ENCODE peak calls at places on chromosomes 1 and 21, in eight cellular contexts. Q, N, J, P, W, V, T and D are unnamed samples.

GRCh38 chr1:87820667-87821066 is 492.0 kb downstream of the LMO4 start:
- DNase-seq in J (no peak), N (no peak), V (no peak), T (no peak), Q (no peak), P (no peak), W (no peak), D (no peak)

GRCh38 chr1:161008857-161009554 is 11.9 kb downstream of the F11R start:
- DNase-seq in Q (peak), T (no peak), N (no peak), J (no peak), W (no peak), P (no peak), V (no peak), D (peak)

GRCh38 chr21:34630536-34631143 is 15.7 kb upstream of the RCAN1 start:
- DNase-seq in Q (peak), P (no peak), T (peak), V (no peak), N (no peak), J (no peak), W (peak), D (peak)

GRCh38 chr21:17454315-17455027 is 58.4 kb upstream of the CXADR start:
- DNase-seq in T (peak), J (no peak), N (peak), V (peak), W (peak), Q (peak), P (peak), D (peak)

GRCh38 chr1:61742620-61743431 is 546 bp downstream of the PATJ start:
- DNase-seq in Q (peak), J (no peak), N (no peak), P (peak), T (no peak), W (no peak), V (peak), D (peak)

GRCh38 chr1:70504821-70505193 is 93.7 kb downstream of the CTH start:
- DNase-seq in Q (peak), P (no peak), V (no peak), N (no peak), W (peak), T (peak), J (no peak), D (peak)

GRCh38 chr1:220529530-220529920 is 1.6 kb downstream of the MARK1 start:
- DNase-seq in N (no peak), J (no peak), V (no peak), T (no peak), P (no peak), Q (no peak), W (no peak), D (no peak)

GRCh38 chr1:175885247-175885646 is 141.9 kb upstream of the TNR start:
- DNase-seq in J (no peak), T (no peak), V (no peak), N (peak), Q (peak), P (no peak), W (no peak), D (peak)

GRCh38 chr1:86866665-86867064 is 47.3 kb downstream of the SELENOF start:
- DNase-seq in Q (peak), P (no peak), T (no peak), W (no peak), V (no peak), N (peak), J (no peak), D (peak)

GRCh38 chr21:42120056-42120903 is 49.2 kb downstream of the UMODL1 start:
- DNase-seq in W (no peak), J (no peak), T (peak), Q (no peak), N (no peak), V (no peak), P (no peak), D (no peak)

GRCh38 chr1:56803561-56804156 is 15.5 kb downstream of the FYB2 start:
- DNase-seq in Q (no peak), N (no peak), W (peak), J (no peak), P (no peak), T (peak), V (no peak), D (peak)

GRCh38 chr1:6497215-6497866 is 5.9 kb upstream of the PLEKHG5 start:
- DNase-seq in J (no peak), T (peak), W (no peak), V (peak), Q (peak), N (no peak), P (peak), D (no peak)

GRCh38 chr21:45642122-45642813 is 1.3 kb upstream of the PCBP3 start:
- DNase-seq in J (no peak), Q (no peak), W (no peak), T (no peak), N (no peak), P (no peak), V (no peak), D (no peak)

GRCh38 chr21:45641480-45642035 is 2.0 kb upstream of the PCBP3 start:
- DNase-seq in W (no peak), V (no peak), T (no peak), J (no peak), Q (no peak), N (no peak), P (no peak), D (no peak)

GRCh38 chr21:45640001-45640887 is 3.3 kb upstream of the PCBP3 start:
- DNase-seq in T (no peak), V (no peak), P (no peak), Q (no peak), N (no peak), J (no peak), W (no peak), D (peak)

GRCh38 chr21:45639206-45640000 is 4.1 kb upstream of the PCBP3 start:
- DNase-seq in N (no peak), W (no peak), T (no peak), Q (no peak), P (no peak), V (no peak), J (no peak), D (no peak)

DNA sequence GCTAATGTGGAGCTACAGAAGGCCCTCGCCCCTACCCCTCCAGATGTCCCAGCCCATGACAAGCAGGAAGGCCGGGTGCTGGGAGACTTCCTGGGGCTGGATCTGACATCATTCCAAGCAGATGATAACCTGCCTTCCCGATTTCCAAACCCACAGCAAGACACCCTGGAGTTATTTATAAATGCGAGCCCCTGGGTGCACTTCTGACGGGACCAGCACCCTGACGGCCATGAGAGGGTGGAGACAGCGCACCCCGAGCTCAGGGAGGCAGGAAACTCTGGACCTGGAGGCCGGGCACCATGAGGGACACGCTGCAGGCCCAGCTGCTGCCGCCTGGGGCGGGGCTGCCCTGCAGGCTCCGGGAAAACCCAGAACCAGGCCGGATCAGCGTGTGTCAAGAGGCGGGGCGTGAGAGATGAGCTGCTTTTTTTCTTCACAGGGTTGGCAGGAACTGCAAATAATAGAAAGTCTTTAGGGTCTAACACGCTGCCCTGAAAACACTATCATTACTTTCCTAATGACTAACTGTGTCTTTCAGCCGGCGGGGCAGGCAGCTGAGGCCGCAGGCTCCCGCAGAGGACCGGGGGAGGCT is 2.5 kb upstream of the PCBP3 start:
- DNase-seq in W (no peak), N (no peak), V (no peak), T (peak), Q (peak), P (no peak), J (no peak), D (peak)
- TF ChIP-seq CTCF in W (peak), N (peak), V (no peak), T (peak), Q (peak), P (no peak), J (no peak), D (peak)

GRCh38 chr1:26126321-26127084 is 14.9 kb downstream of the PDIK1L start:
- DNase-seq in V (no peak), J (no peak), N (no peak), P (no peak), W (no peak), T (peak), Q (peak), D (peak)

GRCh38 chr1:26127235-26128163 is 15.9 kb downstream of the PDIK1L start:
- DNase-seq in V (no peak), Q (no peak), J (no peak), N (no peak), W (no peak), P (no peak), T (no peak), D (no peak)

GRCh38 chr1:26125382-26125781 is 13.8 kb downstream of the PDIK1L start:
- DNase-seq in J (no peak), T (no peak), V (no peak), Q (no peak), N (no peak), W (no peak), P (no peak), D (no peak)

GRCh38 chr1:26124433-26125318 is 13.1 kb downstream of the PDIK1L start:
- DNase-seq in J (no peak), P (no peak), N (no peak), T (no peak), V (no peak), W (no peak), Q (no peak), D (no peak)

GRCh38 chr1:26125946-26126320 is 14.3 kb downstream of the PDIK1L start:
- DNase-seq in P (no peak), N (no peak), V (no peak), W (no peak), Q (no peak), J (no peak), T (no peak), D (no peak)
- H3K4me3 ChIP-seq in P (no peak), N (no peak), V (no peak), W (no peak), Q (no peak), J (no peak), T (no peak), D (no peak)

GRCh38 chr1:14925336-14926136 is 228.0 kb upstream of the TMEM51 start:
- DNase-seq in P (no peak), T (no peak), Q (peak), W (no peak), V (no peak), J (no peak), N (no peak), D (no peak)
- TF ChIP-seq CTCF in P (no peak), T (no peak), Q (no peak), W (no peak), V (no peak), J (no peak), N (no peak), D (peak)

GRCh38 chr1:239811211-239811902 is 280.3 kb upstream of the FMN2 start:
- DNase-seq in Q (no peak), N (no peak), J (no peak), P (no peak), T (no peak), W (no peak), V (no peak), D (no peak)
- H3K4me3 ChIP-seq in Q (no peak), N (no peak), J (no peak), P (no peak), T (no peak), W (no peak), V (no peak), D (no peak)

DNA sequence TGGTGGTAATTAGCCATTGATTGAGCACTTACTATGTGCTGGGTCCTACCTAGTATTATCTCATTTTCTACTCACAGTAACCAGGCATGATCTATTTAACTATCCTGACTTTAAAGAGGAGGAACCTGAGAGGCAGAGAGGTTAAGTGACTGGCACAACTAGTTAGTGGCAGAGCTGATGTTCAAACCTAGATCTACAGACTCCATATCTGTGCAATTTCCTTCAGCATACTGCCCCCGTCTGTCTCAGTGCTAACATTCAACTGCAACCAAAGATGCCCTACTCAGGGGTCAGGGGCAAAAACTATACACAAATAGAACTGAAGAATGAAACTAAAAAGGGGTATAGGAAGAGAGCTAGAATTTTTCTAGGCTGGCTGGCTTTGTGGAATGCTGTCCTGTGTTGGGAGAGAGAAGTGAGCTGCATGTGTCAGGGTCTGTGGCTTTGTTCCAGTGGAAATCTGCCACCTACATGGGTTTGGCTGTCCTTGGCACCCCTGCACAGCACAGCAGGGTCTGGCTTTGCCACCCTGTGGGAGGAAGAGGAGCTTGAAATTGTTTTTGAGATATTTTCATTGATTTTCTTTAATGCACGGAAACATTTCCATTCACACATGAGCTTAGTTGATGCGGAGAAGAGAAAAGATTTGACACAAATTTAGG is 368.5 kb downstream of the RPS6KC1 start:
- DNase-seq in V (no peak), Q (no peak), T (no peak), N (no peak), J (no peak), P (no peak), W (no peak), D (no peak)
- TF ChIP-seq CTCF in V (no peak), Q (no peak), T (no peak), N (no peak), J (no peak), P (no peak), W (no peak), D (no peak)